ENCODE peak calls at places on chromosomes 7 and 10, in eight cellular contexts. Z, S, W, V, P, X, B and G are unnamed samples.

GRCh38 chr7:42893341-42894242 is 18.3 kb downstream of the C7orf25 start:
- DNase-seq in Z (no peak), S (no peak), W (no peak), V (no peak), P (no peak), X (no peak), B (no peak), G (no peak)

GRCh38 chr10:89283988-89284475 is 17.8 kb upstream of the IFIT2 start:
- DNase-seq in Z (no peak), S (peak), W (peak), V (no peak), P (no peak), X (no peak), B (peak), G (peak)

GRCh38 chr7:150949971-150950491 is 28.1 kb downstream of the KCNH2 start:
- DNase-seq in Z (no peak), S (no peak), W (no peak), V (no peak), P (peak), X (peak), B (no peak), G (no peak)

GRCh38 chr7:78587443-78588044 is 789.0 kb downstream of the PHTF2 start:
- DNase-seq in Z (no peak), S (no peak), W (no peak), V (peak), P (no peak), X (no peak), B (peak), G (peak)

GRCh38 chr10:129780901-129781795 is 182.9 kb downstream of the EBF3 start:
- DNase-seq in Z (no peak), S (no peak), W (no peak), V (no peak), P (peak), X (peak), B (no peak), G (no peak)

GRCh38 chr7:143975617-143976016 is 21.0 kb downstream of the OR2F1 start:
- DNase-seq in Z (no peak), S (no peak), W (no peak), V (no peak), P (no peak), X (no peak), B (peak), G (no peak)

GRCh38 chr7:157482517-157483120 is 145.8 kb downstream of the DNAJB6 start:
- DNase-seq in Z (no peak), S (no peak), W (no peak), V (no peak), P (no peak), X (no peak), B (no peak), G (no peak)

GRCh38 chr7:115359919-115360318 is 438.0 kb downstream of the MDFIC start:
- DNase-seq in Z (no peak), S (no peak), W (no peak), V (no peak), P (no peak), X (no peak), B (no peak), G (no peak)

GRCh38 chr10:132193907-132194552 is 7.3 kb downstream of the DPYSL4 start:
- DNase-seq in Z (no peak), S (no peak), W (no peak), V (no peak), P (no peak), X (peak), B (peak), G (no peak)

GRCh38 chr7:110541962-110542361 is 549.0 kb upstream of the LRRN3 start:
- DNase-seq in Z (no peak), S (no peak), W (no peak), V (no peak), P (no peak), X (no peak), B (no peak), G (peak)

GRCh38 chr10:42921951-42922350 is 139.4 kb downstream of the BMS1 start:
- DNase-seq in Z (no peak), S (no peak), W (no peak), V (no peak), P (no peak), X (no peak), B (no peak), G (no peak)

GRCh38 chr7:96080021-96080420 is 241.9 kb downstream of the SLC25A13 start:
- DNase-seq in Z (no peak), S (no peak), W (peak), V (no peak), P (no peak), X (no peak), B (no peak), G (no peak)

GRCh38 chr7:10122573-10123100 is 851.0 kb upstream of the PHF14 start:
- DNase-seq in Z (no peak), S (no peak), W (no peak), V (peak), P (no peak), X (no peak), B (peak), G (no peak)

GRCh38 chr10:68251146-68251545 is 19.2 kb upstream of the ATOH7 start:
- DNase-seq in Z (no peak), S (no peak), W (no peak), V (no peak), P (no peak), X (no peak), B (no peak), G (no peak)

GRCh38 chr10:95560288-95561199 is 627 bp downstream of the SORBS1 start:
- DNase-seq in Z (peak), S (no peak), W (peak), V (peak), P (peak), X (peak), B (peak), G (peak)

GRCh38 chr10:95561200-95562177 is at the start of gene SORBS1:
- DNase-seq in Z (peak), S (peak), W (peak), V (peak), P (peak), X (peak), B (peak), G (peak)

GRCh38 chr10:95558593-95559320 is 2.4 kb downstream of the SORBS1 start:
- DNase-seq in Z (no peak), S (no peak), W (no peak), V (no peak), P (no peak), X (no peak), B (no peak), G (no peak)

GRCh38 chr10:95556994-95557767 is 4.0 kb downstream of the SORBS1 start:
- DNase-seq in Z (no peak), S (no peak), W (no peak), V (no peak), P (no peak), X (no peak), B (no peak), G (no peak)

DNA sequence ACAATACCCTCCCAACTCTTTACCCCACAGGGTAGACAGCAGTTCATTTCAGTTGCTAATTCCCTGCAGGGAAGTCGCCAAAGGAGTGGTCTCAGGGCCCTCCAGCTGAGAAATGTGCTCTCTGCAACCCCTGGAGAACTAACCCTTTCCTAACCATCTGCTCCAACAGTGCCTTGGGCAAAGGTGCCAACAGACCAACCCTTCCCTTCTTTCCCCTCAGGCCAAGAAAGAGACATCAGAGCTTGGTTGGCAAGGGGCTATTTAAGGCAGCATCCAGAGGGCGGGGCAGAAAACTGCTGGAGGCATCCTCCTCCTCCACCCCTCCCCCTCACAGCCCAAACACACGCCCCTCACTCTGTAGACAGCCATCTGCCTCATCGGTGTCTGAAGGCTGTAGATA is 1.7 kb downstream of the SORBS1 start:
- DNase-seq in Z (no peak), S (no peak), W (no peak), V (no peak), P (no peak), X (no peak), B (no peak), G (no peak)
- H3K4me3 ChIP-seq in Z (no peak), S (no peak), W (no peak), V (no peak), P (peak), X (peak), B (peak), G (no peak)

GRCh38 chr7:141752634-141753033 is 11.3 kb upstream of the TAS2R3 start:
- DNase-seq in Z (no peak), S (no peak), W (no peak), V (no peak), P (no peak), X (no peak), B (peak), G (no peak)

GRCh38 chr7:141754939-141755338 is 9.0 kb upstream of the TAS2R3 start:
- DNase-seq in Z (no peak), S (no peak), W (peak), V (peak), P (no peak), X (no peak), B (peak), G (peak)
- TF ChIP-seq CTCF in Z (peak), S (peak), W (peak), V (peak), P (peak), X (peak), B (peak), G (peak)

DNA sequence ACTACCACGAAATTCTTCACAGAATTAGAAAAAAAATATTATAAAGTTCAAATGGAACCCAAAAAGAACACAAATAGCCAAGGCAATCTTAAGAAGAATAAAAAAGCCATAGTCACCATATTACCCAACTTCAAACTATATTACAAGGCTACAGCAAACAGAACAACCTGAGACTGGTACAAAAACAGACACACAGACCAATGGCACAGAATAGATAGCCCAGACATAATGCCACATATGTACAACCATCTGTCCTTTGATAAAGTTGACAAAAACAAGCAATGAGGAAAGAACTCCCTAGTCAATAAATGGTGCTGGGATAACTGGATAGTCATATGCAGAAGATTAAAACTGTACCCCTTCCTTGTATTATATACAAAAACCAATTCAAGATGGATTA is 808.5 kb upstream of the ZWINT start:
- DNase-seq in Z (no peak), S (no peak), W (no peak), V (no peak), P (no peak), X (no peak), B (no peak), G (no peak)
- H3K4me3 ChIP-seq in Z (no peak), S (no peak), W (no peak), V (no peak), P (no peak), X (no peak), B (no peak), G (no peak)

DNA sequence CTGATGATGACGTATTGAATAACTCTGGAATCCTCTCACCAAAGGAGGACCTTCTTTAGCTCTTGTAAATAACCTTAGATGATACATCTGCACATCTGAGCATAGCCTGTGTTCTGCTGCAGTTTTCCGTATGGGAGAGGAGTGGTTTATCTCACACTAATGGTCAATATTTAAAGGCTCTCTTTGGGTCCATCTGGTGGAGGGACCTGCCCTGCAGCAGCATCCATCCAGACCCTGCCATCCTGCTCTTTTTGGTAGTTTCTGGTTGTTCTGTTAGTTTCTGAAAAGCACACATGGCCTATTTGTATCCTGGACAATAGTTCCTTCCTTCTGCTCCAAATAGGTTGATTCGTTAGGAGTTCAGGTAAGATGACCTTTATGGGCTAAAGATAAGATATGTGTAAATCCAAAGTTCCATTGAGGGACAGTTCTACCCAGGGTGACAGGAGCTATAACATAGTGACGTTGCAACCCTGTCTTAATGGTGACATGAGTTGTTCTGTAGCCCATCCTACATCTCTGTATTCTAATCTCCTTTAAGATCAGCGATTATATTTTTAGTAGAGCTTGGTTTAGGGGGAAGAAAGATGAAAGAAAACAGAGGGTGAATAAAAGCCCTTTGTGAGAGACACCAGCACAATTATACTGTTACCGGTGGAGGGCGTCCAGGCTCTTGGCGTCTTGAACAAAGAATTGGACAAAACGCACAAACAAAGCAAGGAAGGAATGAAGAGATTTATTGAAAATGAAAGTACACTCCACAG is 60.0 kb upstream of the KLF14 start:
- DNase-seq in Z (no peak), S (no peak), W (peak), V (no peak), P (no peak), X (no peak), B (no peak), G (peak)
- TF ChIP-seq CTCF in Z (no peak), S (peak), W (peak), V (no peak), P (no peak), X (no peak), B (no peak), G (peak)

DNA sequence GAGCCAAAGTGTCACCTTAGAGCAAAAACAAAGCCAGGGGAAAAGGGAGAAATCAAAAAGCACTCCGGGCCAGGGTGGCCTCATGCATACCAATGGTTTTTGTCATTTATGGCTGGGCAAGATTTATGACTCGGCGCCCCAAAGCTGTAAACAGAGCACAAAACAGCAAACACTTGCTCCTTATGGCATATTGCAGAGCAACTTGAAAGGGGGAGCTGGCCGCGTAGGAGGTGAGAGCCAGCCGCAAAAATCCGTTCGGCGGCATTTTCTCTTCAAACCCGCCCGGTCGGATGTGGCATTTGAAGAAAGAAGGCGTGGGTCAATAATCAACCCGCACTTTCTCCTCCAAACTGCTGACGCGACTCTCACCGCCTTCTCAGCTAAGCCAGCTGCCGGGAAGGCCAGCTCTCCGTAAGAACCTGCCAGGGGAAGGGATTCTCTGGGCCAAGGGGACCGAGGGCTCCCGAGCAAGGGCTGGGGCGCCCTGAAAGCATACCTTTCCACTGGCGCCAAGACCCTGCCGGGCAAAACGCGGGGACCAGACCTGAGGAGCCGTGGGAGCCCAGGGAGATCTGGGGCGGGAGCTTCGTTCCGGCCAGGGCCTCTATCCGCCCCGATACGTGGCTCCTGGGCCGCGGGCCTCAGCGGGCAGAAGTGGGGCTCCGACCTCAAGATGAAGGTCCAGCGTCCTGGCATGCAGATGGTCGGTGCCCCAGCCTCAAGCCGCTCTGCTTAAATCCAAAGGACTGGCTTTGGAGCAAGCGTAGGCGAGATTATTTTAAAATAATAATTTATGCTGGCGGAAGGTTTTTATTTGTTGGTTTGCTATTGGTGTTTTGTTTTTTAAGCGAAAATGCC is 12.9 kb upstream of the HOXA2 start:
- DNase-seq in Z (no peak), S (no peak), W (peak), V (no peak), P (no peak), X (no peak), B (no peak), G (peak)
- H3K4me3 ChIP-seq in Z (no peak), S (no peak), W (peak), V (no peak), P (peak), X (peak), B (peak), G (no peak)

DNA sequence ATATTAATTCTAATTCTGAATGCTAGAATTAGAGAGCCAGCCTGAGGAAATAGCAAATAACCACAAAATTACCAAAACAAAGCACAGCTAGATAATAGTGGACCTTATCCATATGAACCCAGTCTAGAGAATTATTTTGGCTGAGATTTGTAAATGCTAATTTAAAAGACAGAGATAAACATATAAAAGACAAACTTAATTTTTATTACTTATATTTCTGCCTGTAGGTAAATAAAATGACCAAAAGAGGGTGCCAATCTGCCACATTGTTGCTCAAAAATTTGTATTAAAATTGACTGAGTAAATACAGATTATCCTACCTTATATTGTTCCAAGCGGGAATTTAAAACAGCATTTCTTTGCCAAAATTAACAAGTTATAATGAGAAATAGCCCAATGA is 20.2 kb downstream of the RTKN2 start:
- DNase-seq in Z (no peak), S (no peak), W (no peak), V (no peak), P (no peak), X (no peak), B (no peak), G (peak)
- TF ChIP-seq CTCF in Z (no peak), S (peak), W (peak), V (peak), P (peak), X (peak), B (peak), G (peak)